ENCODE peak calls at places on chromosomes 2 and 18, in five cellular contexts. K, Q, R, Y and X are unnamed samples.

GRCh38 chr2:141331127-141331526 is 799.7 kb downstream of the LRP1B start:
- DNase-seq in Q (peak; percentile 14), Y (no peak), K (no peak), R (no peak), X (peak; percentile 6)

GRCh38 chr2:2568411-2568810 is 237.3 kb upstream of the MYT1L start:
- DNase-seq in R (no peak), Y (no peak), K (peak; percentile 80), Q (no peak), X (no peak)

GRCh38 chr2:236768393-236769140 is 198.9 kb downstream of the ACKR3 start:
- DNase-seq in Y (no peak), K (no peak), R (no peak), Q (peak; percentile 7), X (no peak)

GRCh38 chr2:176278927-176279326 is 9.7 kb downstream of the MTX2 start:
- DNase-seq in Q (no peak), K (no peak), R (no peak), Y (no peak), X (no peak)

GRCh38 chr2:174595904-174596397 is 1.7 kb downstream of the WIPF1 start:
- DNase-seq in Q (no peak), K (no peak), Y (no peak), R (no peak), X (no peak)

GRCh38 chr2:199309973-199310372 is 147.8 kb downstream of the SATB2 start:
- DNase-seq in K (no peak), Q (no peak), Y (no peak), R (peak; percentile 91), X (no peak)

GRCh38 chr2:222423632-222424280 is 587 bp upstream of the SGPP2 start:
- DNase-seq in K (no peak), Y (peak; percentile 59), Q (peak; percentile 17), R (peak; percentile 70), X (no peak)

GRCh38 chr2:96374211-96374951 is 38.8 kb downstream of the NCAPH start:
- DNase-seq in Y (no peak), K (no peak), Q (no peak), R (peak; percentile 91), X (no peak)

GRCh38 chr18:45026162-45026561 is 345.5 kb downstream of the SETBP1 start:
- DNase-seq in Y (no peak), Q (no peak), R (no peak), K (no peak), X (no peak)

GRCh38 chr18:35672897-35673296 is 91.4 kb downstream of the GALNT1 start:
- DNase-seq in Q (no peak), R (no peak), K (no peak), Y (no peak), X (no peak)

GRCh38 chr2:133331437-133331836 is 236.8 kb downstream of the NCKAP5 start:
- DNase-seq in R (peak; percentile 31), Q (no peak), Y (no peak), K (no peak), X (no peak)

GRCh38 chr18:23825978-23826405 is 136.7 kb downstream of the LAMA3 start:
- DNase-seq in R (no peak), Q (peak; percentile 94), K (no peak), Y (no peak), X (peak; percentile 50)

GRCh38 chr2:10405441-10405840 is 42.7 kb downstream of the ODC1 start:
- DNase-seq in K (peak; percentile 94), R (no peak), Y (no peak), Q (peak; percentile 99), X (peak; percentile 88)

GRCh38 chr2:73225513-73226360 is 7.3 kb downstream of the PRADC1 start:
- DNase-seq in Y (no peak), K (no peak), Q (no peak), R (no peak), X (no peak)

GRCh38 chr2:3585239-3586109 is 9.4 kb upstream of the COLEC11 start:
- DNase-seq in Q (no peak), K (no peak), R (peak; percentile 47), Y (no peak), X (no peak)

GRCh38 chr18:11320981-11321380 is 171.6 kb upstream of the PIEZO2 start:
- DNase-seq in R (no peak), Q (no peak), Y (no peak), K (no peak), X (no peak)

GRCh38 chr2:99900589-99900988 is 241.8 kb downstream of the AFF3 start:
- DNase-seq in Y (no peak), K (no peak), R (no peak), Q (no peak), X (no peak)

GRCh38 chr2:26245231-26245732 is 543 bp downstream of the HADHB start:
- DNase-seq in Y (peak; percentile 58), R (peak; percentile 40), Q (peak; percentile 49), K (no peak), X (no peak)

GRCh38 chr2:207333599-207334308 is 168.0 kb upstream of the KLF7 start:
- DNase-seq in Q (peak; percentile 14), R (no peak), Y (no peak), K (no peak), X (no peak)

GRCh38 chr2:26615336-26616031 is 25.7 kb downstream of the CIB4 start:
- DNase-seq in Q (no peak), R (no peak), K (peak; percentile 60), Y (no peak), X (no peak)

GRCh38 chr2:107635883-107636282 is 190.8 kb upstream of the RGPD4 start:
- DNase-seq in Y (no peak), R (no peak), Q (no peak), K (no peak), X (no peak)

GRCh38 chr18:49075697-49076096 is 124.9 kb upstream of the SMAD7 start:
- DNase-seq in K (no peak), R (no peak), Y (no peak), Q (no peak), X (no peak)